ENCODE peak calls at places on chromosomes 11 and 22, in six cellular contexts. One of them, this sample, is unnamed.

GRCh38 chr11:14435717-14436116 is 63.9 kb downstream of the COPB1 start:
- DNase-seq in cardiac muscle cell: no peak
- DNase-seq in ascending aorta: no peak
- DNase-seq in body of pancreas: no peak
- DNase-seq in Peyer's patch: no peak
- DNase-seq in transverse colon: no peak
- DNase-seq in this sample: no peak

GRCh38 chr11:67085617-67086016 is 29.0 kb downstream of the RHOD start:
- DNase-seq in cardiac muscle cell: no peak
- DNase-seq in ascending aorta: no peak
- DNase-seq in body of pancreas: no peak
- DNase-seq in Peyer's patch: no peak
- DNase-seq in transverse colon: no peak
- DNase-seq in this sample: no peak

GRCh38 chr11:130774703-130775102 is 141.6 kb downstream of the SNX19 start:
- DNase-seq in cardiac muscle cell: no peak
- DNase-seq in ascending aorta: no peak
- DNase-seq in body of pancreas: no peak
- DNase-seq in Peyer's patch: no peak
- DNase-seq in transverse colon: no peak
- DNase-seq in this sample: no peak

GRCh38 chr11:19703211-19703610 is 9.4 kb upstream of the NAV2 start:
- DNase-seq in cardiac muscle cell: no peak
- DNase-seq in ascending aorta: no peak
- DNase-seq in body of pancreas: no peak
- DNase-seq in Peyer's patch: no peak
- DNase-seq in transverse colon: no peak
- DNase-seq in this sample: no peak

GRCh38 chr11:71410363-71410966 is 37.7 kb downstream of the DHCR7 start:
- DNase-seq in cardiac muscle cell: no peak
- DNase-seq in ascending aorta: no peak
- DNase-seq in body of pancreas: no peak
- DNase-seq in Peyer's patch: no peak
- DNase-seq in transverse colon: no peak
- DNase-seq in this sample: no peak

GRCh38 chr11:1306186-1307162 is 3.0 kb downstream of the TOLLIP start:
- DNase-seq in cardiac muscle cell: no peak
- DNase-seq in ascending aorta: no peak
- DNase-seq in body of pancreas: no peak
- DNase-seq in Peyer's patch: no peak
- DNase-seq in transverse colon: no peak
- DNase-seq in this sample: no peak

GRCh38 chr11:2203440-2204259 is 32.0 kb upstream of the TH start:
- DNase-seq in cardiac muscle cell: no peak
- DNase-seq in ascending aorta: no peak
- DNase-seq in body of pancreas: peak; percentile 5
- DNase-seq in Peyer's patch: peak; percentile 56
- DNase-seq in transverse colon: peak; percentile 43
- DNase-seq in this sample: peak; percentile 6

GRCh38 chr11:95138448-95138847 is 48.8 kb downstream of the ENDOD1 start:
- DNase-seq in cardiac muscle cell: peak; percentile 41
- DNase-seq in ascending aorta: no peak
- DNase-seq in body of pancreas: no peak
- DNase-seq in Peyer's patch: no peak
- DNase-seq in transverse colon: no peak
- DNase-seq in this sample: no peak

GRCh38 chr11:119316017-119316728 is 757 bp downstream of the MCAM start:
- DNase-seq in cardiac muscle cell: no peak
- DNase-seq in ascending aorta: peak; percentile 74
- DNase-seq in body of pancreas: peak; percentile 69
- DNase-seq in Peyer's patch: no peak
- DNase-seq in transverse colon: no peak
- DNase-seq in this sample: no peak

GRCh38 chr11:111602865-111603632 is 800 bp downstream of the SIK2 start:
- DNase-seq in cardiac muscle cell: peak; percentile 50
- DNase-seq in ascending aorta: no peak
- DNase-seq in body of pancreas: peak; percentile 55
- DNase-seq in Peyer's patch: no peak
- DNase-seq in transverse colon: peak; percentile 44
- DNase-seq in this sample: no peak

GRCh38 chr11:77322506-77322905 is 21.0 kb upstream of the GDPD4 start:
- DNase-seq in cardiac muscle cell: peak; percentile 66
- DNase-seq in ascending aorta: no peak
- DNase-seq in body of pancreas: peak; percentile 62
- DNase-seq in Peyer's patch: no peak
- DNase-seq in transverse colon: no peak
- DNase-seq in this sample: no peak

GRCh38 chr22:21791635-21792625 is 56.3 kb upstream of the YPEL1 start:
- DNase-seq in cardiac muscle cell: peak; percentile 50
- DNase-seq in ascending aorta: no peak
- DNase-seq in body of pancreas: no peak
- DNase-seq in Peyer's patch: no peak
- DNase-seq in transverse colon: no peak
- DNase-seq in this sample: no peak

GRCh38 chr11:12629601-12630313 is 44.5 kb upstream of the TEAD1 start:
- DNase-seq in cardiac muscle cell: peak; percentile 64
- DNase-seq in ascending aorta: no peak
- DNase-seq in body of pancreas: no peak
- DNase-seq in Peyer's patch: no peak
- DNase-seq in transverse colon: no peak
- DNase-seq in this sample: no peak

GRCh38 chr11:44310198-44310455 is 188 bp upstream of the ALX4 start:
- DNase-seq in cardiac muscle cell: no peak
- DNase-seq in ascending aorta: no peak
- DNase-seq in body of pancreas: no peak
- DNase-seq in Peyer's patch: no peak
- DNase-seq in transverse colon: no peak
- DNase-seq in this sample: no peak

GRCh38 chr11:8080674-8081590 is at the start of gene TUB:
- DNase-seq in cardiac muscle cell: peak; percentile 29
- DNase-seq in ascending aorta: no peak
- DNase-seq in body of pancreas: peak; percentile 42
- DNase-seq in Peyer's patch: no peak
- DNase-seq in transverse colon: no peak
- DNase-seq in this sample: no peak

GRCh38 chr11:76787911-76788596 is 4.9 kb downstream of the TSKU start:
- DNase-seq in cardiac muscle cell: peak; percentile 60
- DNase-seq in ascending aorta: no peak
- DNase-seq in body of pancreas: peak; percentile 46
- DNase-seq in Peyer's patch: peak; percentile 63
- DNase-seq in transverse colon: peak; percentile 26
- DNase-seq in this sample: no peak

GRCh38 chr11:9689721-9690120 is 25.8 kb downstream of the SWAP70 start:
- DNase-seq in cardiac muscle cell: peak; percentile 30
- DNase-seq in ascending aorta: no peak
- DNase-seq in body of pancreas: no peak
- DNase-seq in Peyer's patch: no peak
- DNase-seq in transverse colon: no peak
- DNase-seq in this sample: no peak

GRCh38 chr22:17047656-17048055 is 37.1 kb upstream of the IL17RA start:
- DNase-seq in cardiac muscle cell: no peak
- DNase-seq in ascending aorta: no peak
- DNase-seq in body of pancreas: no peak
- DNase-seq in Peyer's patch: no peak
- DNase-seq in transverse colon: no peak
- DNase-seq in this sample: no peak

GRCh38 chr22:43236401-43237166 is 49.6 kb upstream of the TTLL12 start:
- DNase-seq in cardiac muscle cell: no peak
- DNase-seq in ascending aorta: no peak
- DNase-seq in body of pancreas: peak; percentile 82
- DNase-seq in Peyer's patch: no peak
- DNase-seq in transverse colon: no peak
- DNase-seq in this sample: no peak

GRCh38 chr11:23767576-23767975 is 729.3 kb upstream of the LUZP2 start:
- DNase-seq in cardiac muscle cell: no peak
- DNase-seq in ascending aorta: no peak
- DNase-seq in body of pancreas: no peak
- DNase-seq in Peyer's patch: no peak
- DNase-seq in transverse colon: no peak
- DNase-seq in this sample: no peak

GRCh38 chr11:60754887-60755286 is 1.8 kb upstream of the MS4A15 start:
- DNase-seq in cardiac muscle cell: no peak
- DNase-seq in ascending aorta: no peak
- DNase-seq in body of pancreas: no peak
- DNase-seq in Peyer's patch: no peak
- DNase-seq in transverse colon: no peak
- DNase-seq in this sample: no peak

DNA sequence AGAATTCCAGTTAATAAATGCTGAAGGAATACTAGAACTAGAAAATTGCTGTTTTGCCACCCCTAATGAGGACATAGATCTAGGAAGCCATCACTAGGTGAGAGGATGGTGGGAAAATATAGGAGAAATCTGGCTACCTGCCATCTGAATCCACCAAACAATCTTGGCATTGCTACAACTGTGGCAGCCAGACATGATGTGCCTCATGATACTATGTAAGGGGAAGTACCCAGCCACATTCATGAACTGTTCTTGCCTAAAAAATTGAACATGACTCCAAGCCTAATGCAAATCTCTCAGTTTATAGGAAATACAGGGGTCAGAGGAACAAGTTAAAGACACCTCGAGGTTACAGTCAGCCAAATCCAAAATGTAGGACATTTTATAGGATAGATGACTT is 72.8 kb downstream of the SFI1 start:
- DNase-seq in cardiac muscle cell: no peak
- DNase-seq in ascending aorta: no peak
- DNase-seq in body of pancreas: no peak
- DNase-seq in Peyer's patch: no peak
- DNase-seq in transverse colon: no peak
- DNase-seq in this sample: no peak
- H3K9me3 ChIP-seq in cardiac muscle cell: no peaks in the 10 kb centered on the region
- H3K9me3 ChIP-seq in ascending aorta: no peaks in the 10 kb centered on the region
- H3K9me3 ChIP-seq in body of pancreas: no peaks in the 10 kb centered on the region
- H3K9me3 ChIP-seq in Peyer's patch: no peaks in the 10 kb centered on the region
- H3K9me3 ChIP-seq in transverse colon: no peaks in the 10 kb centered on the region
- H3K9me3 ChIP-seq in this sample: no peaks in the 10 kb centered on the region

DNA sequence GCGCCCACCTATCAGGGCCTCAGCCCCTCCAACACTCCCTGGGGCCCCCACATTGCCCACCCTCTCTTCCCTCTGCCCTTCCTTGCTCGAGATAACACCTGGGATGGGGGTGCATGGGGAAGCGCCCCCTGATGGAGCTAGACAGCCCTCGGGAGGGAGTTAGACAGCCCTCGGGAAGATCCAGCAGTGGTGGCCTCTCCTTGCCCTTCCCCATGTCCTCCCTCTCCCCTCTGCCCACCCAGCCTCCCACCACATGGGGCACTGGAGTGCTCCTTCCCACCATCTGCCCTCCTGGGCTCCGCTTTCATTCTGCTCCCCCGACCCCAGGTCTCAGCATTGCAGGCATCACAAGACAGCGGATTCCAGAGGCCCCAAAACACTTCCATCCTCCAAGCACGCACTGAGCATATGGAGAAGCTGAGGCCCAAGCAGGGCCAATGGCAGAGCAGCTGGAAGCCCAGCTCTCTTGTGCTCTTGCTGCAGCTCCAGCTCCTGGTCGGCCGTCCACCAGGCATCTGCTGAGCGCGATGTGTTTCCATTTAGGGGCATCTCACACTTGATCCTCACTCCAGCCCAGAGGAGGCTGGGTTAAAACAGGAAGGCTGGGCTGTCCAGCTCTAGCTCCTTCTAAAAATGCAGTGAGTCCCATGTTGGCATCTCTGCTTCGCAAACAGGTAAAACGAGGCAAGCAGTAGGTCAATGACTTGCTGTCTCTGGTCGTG is 65.6 kb downstream of the IGLL1 start:
- DNase-seq in cardiac muscle cell: no peak
- DNase-seq in ascending aorta: no peak
- DNase-seq in body of pancreas: no peak
- DNase-seq in Peyer's patch: no peak
- DNase-seq in transverse colon: no peak
- DNase-seq in this sample: no peak
- H3K9me3 ChIP-seq in cardiac muscle cell: no peaks in the 10 kb centered on the region
- H3K9me3 ChIP-seq in ascending aorta: no peaks in the 10 kb centered on the region
- H3K9me3 ChIP-seq in body of pancreas: no peaks in the 10 kb centered on the region
- H3K9me3 ChIP-seq in Peyer's patch: no peaks in the 10 kb centered on the region
- H3K9me3 ChIP-seq in transverse colon: no peaks in the 10 kb centered on the region
- H3K9me3 ChIP-seq in this sample: no peaks in the 10 kb centered on the region

GRCh38 chr22:48228468-48228867 is 1466.0 kb downstream of the TBC1D22A start:
- DNase-seq in cardiac muscle cell: no peak
- DNase-seq in ascending aorta: no peak
- DNase-seq in body of pancreas: no peak
- DNase-seq in Peyer's patch: no peak
- DNase-seq in transverse colon: no peak
- DNase-seq in this sample: no peak

GRCh38 chr22:48224332-48224731 is 1461.9 kb downstream of the TBC1D22A start:
- DNase-seq in cardiac muscle cell: no peak
- DNase-seq in ascending aorta: no peak
- DNase-seq in body of pancreas: no peak
- DNase-seq in Peyer's patch: peak; percentile 26
- DNase-seq in transverse colon: no peak
- DNase-seq in this sample: no peak

GRCh38 chr22:48223488-48224190 is 1461.2 kb downstream of the TBC1D22A start:
- DNase-seq in cardiac muscle cell: no peak
- DNase-seq in ascending aorta: no peak
- DNase-seq in body of pancreas: no peak
- DNase-seq in Peyer's patch: peak; percentile 14
- DNase-seq in transverse colon: no peak
- DNase-seq in this sample: no peak

GRCh38 chr22:48226026-48227013 is 1463.9 kb downstream of the TBC1D22A start:
- DNase-seq in cardiac muscle cell: no peak
- DNase-seq in ascending aorta: no peak
- DNase-seq in body of pancreas: no peak
- DNase-seq in Peyer's patch: peak; percentile 19
- DNase-seq in transverse colon: no peak
- DNase-seq in this sample: no peak

GRCh38 chr22:48227341-48228018 is 1465.0 kb downstream of the TBC1D22A start:
- DNase-seq in cardiac muscle cell: no peak
- DNase-seq in ascending aorta: no peak
- DNase-seq in body of pancreas: no peak
- DNase-seq in Peyer's patch: peak; percentile 10
- DNase-seq in transverse colon: no peak
- DNase-seq in this sample: no peak
- H3K9me3 ChIP-seq in cardiac muscle cell: no peaks in the 10 kb centered on the region
- H3K9me3 ChIP-seq in ascending aorta: no peaks in the 10 kb centered on the region
- H3K9me3 ChIP-seq in body of pancreas: no peaks in the 10 kb centered on the region
- H3K9me3 ChIP-seq in Peyer's patch: no peaks in the 10 kb centered on the region
- H3K9me3 ChIP-seq in transverse colon: no peaks in the 10 kb centered on the region
- H3K9me3 ChIP-seq in this sample: no peaks in the 10 kb centered on the region

GRCh38 chr11:134481135-134481534 is 69.1 kb upstream of the B3GAT1 start:
- DNase-seq in cardiac muscle cell: no peak
- DNase-seq in ascending aorta: no peak
- DNase-seq in body of pancreas: no peak
- DNase-seq in Peyer's patch: no peak
- DNase-seq in transverse colon: no peak
- DNase-seq in this sample: no peak
- H3K9me3 ChIP-seq in cardiac muscle cell: no peaks in the 10 kb centered on the region
- H3K9me3 ChIP-seq in ascending aorta: no peaks in the 10 kb centered on the region
- H3K9me3 ChIP-seq in body of pancreas: no peaks in the 10 kb centered on the region
- H3K9me3 ChIP-seq in Peyer's patch: no peaks in the 10 kb centered on the region
- H3K9me3 ChIP-seq in transverse colon: no peaks in the 10 kb centered on the region
- H3K9me3 ChIP-seq in this sample: no peaks in the 10 kb centered on the region

This sample was measured in T-helper 17 cell.